ENCODE peak calls at places on chromosomes 6 and 20, in five cellular contexts. C is HEK293T; S is NCI-H510A; N is NCI-H1930; X is activated CD8-positive, alpha-beta memory T cell treated with anti-CD3 and anti-CD28 coated beads for 24 hours. V is an unnamed sample.

GRCh38 chr6:170208651-170209353 is 82.1 kb downstream of the DLL1 start:
- DNase-seq in N (no peak), X (peak), S (no peak), C (no peak), V (no peak)

GRCh38 chr6:52517502-52518278 is 59.2 kb downstream of the TRAM2 start:
- DNase-seq in N (no peak), X (no peak), S (no peak), C (peak), V (peak)

GRCh38 chr6:5537967-5538366 is 276.7 kb downstream of the FARS2 start:
- DNase-seq in S (no peak), N (no peak), C (no peak), X (no peak), V (no peak)

GRCh38 chr6:93972791-93973190 is 553.4 kb upstream of the EPHA7 start:
- DNase-seq in X (no peak), N (no peak), C (no peak), S (no peak), V (no peak)

GRCh38 chr6:21019614-21020013 is 485.4 kb downstream of the CDKAL1 start:
- DNase-seq in N (no peak), S (no peak), C (no peak), X (no peak), V (no peak)

GRCh38 chr6:39044181-39044580 is 4.4 kb upstream of the GLP1R start:
- DNase-seq in N (no peak), S (no peak), C (no peak), X (no peak), V (no peak)

GRCh38 chr20:5703542-5704215 is 46.5 kb upstream of the SHLD1 start:
- DNase-seq in X (no peak), C (no peak), S (peak), N (no peak), V (no peak)

GRCh38 chr20:2539341-2539740 is 3.0 kb downstream of the TMC2 start:
- DNase-seq in X (no peak), N (no peak), S (no peak), C (no peak), V (no peak)

GRCh38 chr6:79168695-79168980 is 65.8 kb downstream of the HMGN3 start:
- DNase-seq in C (no peak), N (no peak), S (no peak), X (no peak), V (no peak)

GRCh38 chr6:112286010-112286409 is 31.6 kb upstream of the LAMA4 start:
- DNase-seq in S (no peak), X (peak), N (no peak), C (no peak), V (no peak)

GRCh38 chr20:29873946-29874345 is 1383.5 kb upstream of the DEFB115 start:
- DNase-seq in X (no peak), S (no peak), C (no peak), N (peak), V (no peak)

GRCh38 chr6:102494808-102495207 is 1101.3 kb downstream of the GRIK2 start:
- DNase-seq in C (no peak), S (no peak), N (no peak), X (no peak), V (no peak)

GRCh38 chr20:39897781-39898466 is 791.1 kb downstream of the MAFB start:
- DNase-seq in N (no peak), S (no peak), X (no peak), C (no peak), V (no peak)

GRCh38 chr20:36908603-36909002 is 32.7 kb downstream of the TLDC2 start:
- DNase-seq in C (no peak), N (no peak), S (no peak), X (no peak), V (no peak)

GRCh38 chr6:165551828-165552227 is 111.2 kb downstream of the PDE10A start:
- DNase-seq in X (no peak), N (no peak), C (no peak), S (no peak), V (no peak)

GRCh38 chr6:3913077-3913957 is 64.1 kb downstream of the FAM50B start:
- DNase-seq in C (peak), X (no peak), S (no peak), N (no peak), V (peak)

GRCh38 chr6:26197736-26198625 is 110.8 kb downstream of the HFE start:
- DNase-seq in S (no peak), C (no peak), N (peak), X (peak), V (peak)

GRCh38 chr6:143485967-143486366 is 25.6 kb downstream of the FUCA2 start:
- DNase-seq in N (no peak), C (no peak), X (no peak), S (no peak), V (no peak)

GRCh38 chr6:92341224-92341623 is 1078.1 kb downstream of the EPHA7 start:
- DNase-seq in S (no peak), X (no peak), C (no peak), N (no peak), V (no peak)

GRCh38 chr6:12026120-12026519 is 14.0 kb downstream of the HIVEP1 start:
- DNase-seq in C (no peak), S (no peak), X (no peak), N (no peak), V (no peak)

GRCh38 chr6:87334683-87335082 is 5.6 kb upstream of the GJB7 start:
- DNase-seq in C (no peak), S (no peak), X (no peak), N (no peak), V (no peak)

V was measured in kidney tubule cell.